ENCODE peak calls at places on chromosomes 12 and 14, in nine cellular contexts. H is RWPE1, G is A549, D is tibial artery, X is aorta, V is body of pancreas, C is GM23338, N is lung, I is left ventricle myocardium inferior. K is an unnamed sample.

GRCh38 chr12:28870839-28871440 is 278.1 kb upstream of the FAR2 start:
- DNase-seq in N (no peak), C (no peak), H (no peak), G (peak; percentile 12), I (no peak), V (no peak), X (no peak), D (no peak), K (no peak)

GRCh38 chr12:128844031-128844635 is 9.1 kb upstream of the GLT1D1 start:
- DNase-seq in C (peak; percentile 63), G (no peak), I (no peak), V (no peak), D (no peak), X (peak; percentile 36), N (no peak), H (no peak), K (no peak)

GRCh38 chr12:90167501-90167900 is 458.9 kb upstream of the ATP2B1 start:
- DNase-seq in V (no peak), X (no peak), N (no peak), G (no peak), I (no peak), D (no peak), H (no peak), C (no peak), K (no peak)

GRCh38 chr12:5784626-5785130 is 160.4 kb downstream of the ANO2 start:
- DNase-seq in D (no peak), N (no peak), C (no peak), G (no peak), V (no peak), H (no peak), X (no peak), I (no peak), K (no peak)

GRCh38 chr12:27034607-27035293 is 12.4 kb downstream of the MED21 start:
- DNase-seq in V (no peak), I (no peak), N (no peak), C (no peak), D (no peak), H (no peak), X (no peak), G (no peak), K (no peak)

GRCh38 chr12:94254270-94254669 is 105.9 kb downstream of the PLXNC1 start:
- DNase-seq in X (no peak), N (no peak), I (no peak), V (no peak), G (no peak), D (no peak), H (no peak), C (no peak), K (no peak)

GRCh38 chr12:78316150-78316549 is 485.5 kb downstream of the NAV3 start:
- DNase-seq in G (no peak), C (peak; percentile 59), H (no peak), I (no peak), V (no peak), N (no peak), D (no peak), X (no peak), K (no peak)

GRCh38 chr12:63238892-63239291 is 87.9 kb upstream of the AVPR1A start:
- DNase-seq in G (peak; percentile 46), H (no peak), N (no peak), I (no peak), X (no peak), D (no peak), V (no peak), C (no peak), K (no peak)

GRCh38 chr12:42124764-42125371 is 19.8 kb downstream of the GXYLT1 start:
- DNase-seq in H (no peak), C (no peak), V (no peak), N (no peak), D (no peak), I (no peak), G (no peak), X (no peak), K (no peak)

GRCh38 chr14:102571043-102571442 is 21.4 kb upstream of the RCOR1 start:
- DNase-seq in V (no peak), H (no peak), I (no peak), N (no peak), G (no peak), D (no peak), C (no peak), X (no peak), K (no peak)

GRCh38 chr14:23373041-23373440 is 432 bp downstream of the IL25 start:
- DNase-seq in G (no peak), N (no peak), V (no peak), X (no peak), I (no peak), D (no peak), H (no peak), C (no peak), K (no peak)

GRCh38 chr12:62730649-62731377 is 204.1 kb downstream of the PPM1H start:
- DNase-seq in I (no peak), X (no peak), G (peak; percentile 79), D (no peak), N (no peak), V (no peak), C (no peak), H (peak; percentile 24), K (no peak)

GRCh38 chr12:47848853-47849252 is 29.1 kb upstream of the HDAC7 start:
- DNase-seq in V (no peak), C (no peak), I (no peak), G (no peak), D (peak; percentile 53), X (no peak), H (no peak), N (no peak), K (no peak)

GRCh38 chr12:47844264-47845020 is 24.7 kb upstream of the HDAC7 start:
- DNase-seq in D (peak; percentile 74), N (peak; percentile 80), V (no peak), C (no peak), H (no peak), I (no peak), X (no peak), G (no peak), K (no peak)

GRCh38 chr12:47845066-47845465 is 25.4 kb upstream of the HDAC7 start:
- DNase-seq in X (no peak), G (no peak), I (no peak), V (no peak), D (no peak), C (no peak), H (no peak), N (no peak), K (no peak)

GRCh38 chr12:47849261-47849660 is 29.6 kb upstream of the HDAC7 start:
- DNase-seq in G (no peak), I (no peak), D (peak; percentile 7), V (no peak), X (no peak), H (no peak), N (no peak), C (no peak), K (no peak)

GRCh38 chr12:47846294-47846996 is 26.7 kb upstream of the HDAC7 start:
- DNase-seq in C (no peak), I (no peak), N (no peak), V (no peak), G (no peak), D (no peak), X (no peak), H (no peak), K (no peak)
- H3K27ac ChIP-seq in C (no peak overlapping the region), I (no peak overlapping the region), N (no peak overlapping the region), V (no peak overlapping the region), G (no peak overlapping the region), D (no peak overlapping the region), X (no peak overlapping the region), H (peak overlapping the region; percentile 6), K (no peak overlapping the region)

GRCh38 chr14:25053585-25053984 is 3.6 kb upstream of the STXBP6 start:
- DNase-seq in X (no peak), C (no peak), H (no peak), I (no peak), N (no peak), V (no peak), D (no peak), G (no peak), K (no peak)
- H3K27ac ChIP-seq in X (no peak overlapping the region), C (no peak overlapping the region), H (no peak overlapping the region), I (no peak overlapping the region), N (no peak overlapping the region), V (peak overlapping the region; percentile 95), D (no peak overlapping the region), G (no peak overlapping the region), K (no peak overlapping the region)

DNA sequence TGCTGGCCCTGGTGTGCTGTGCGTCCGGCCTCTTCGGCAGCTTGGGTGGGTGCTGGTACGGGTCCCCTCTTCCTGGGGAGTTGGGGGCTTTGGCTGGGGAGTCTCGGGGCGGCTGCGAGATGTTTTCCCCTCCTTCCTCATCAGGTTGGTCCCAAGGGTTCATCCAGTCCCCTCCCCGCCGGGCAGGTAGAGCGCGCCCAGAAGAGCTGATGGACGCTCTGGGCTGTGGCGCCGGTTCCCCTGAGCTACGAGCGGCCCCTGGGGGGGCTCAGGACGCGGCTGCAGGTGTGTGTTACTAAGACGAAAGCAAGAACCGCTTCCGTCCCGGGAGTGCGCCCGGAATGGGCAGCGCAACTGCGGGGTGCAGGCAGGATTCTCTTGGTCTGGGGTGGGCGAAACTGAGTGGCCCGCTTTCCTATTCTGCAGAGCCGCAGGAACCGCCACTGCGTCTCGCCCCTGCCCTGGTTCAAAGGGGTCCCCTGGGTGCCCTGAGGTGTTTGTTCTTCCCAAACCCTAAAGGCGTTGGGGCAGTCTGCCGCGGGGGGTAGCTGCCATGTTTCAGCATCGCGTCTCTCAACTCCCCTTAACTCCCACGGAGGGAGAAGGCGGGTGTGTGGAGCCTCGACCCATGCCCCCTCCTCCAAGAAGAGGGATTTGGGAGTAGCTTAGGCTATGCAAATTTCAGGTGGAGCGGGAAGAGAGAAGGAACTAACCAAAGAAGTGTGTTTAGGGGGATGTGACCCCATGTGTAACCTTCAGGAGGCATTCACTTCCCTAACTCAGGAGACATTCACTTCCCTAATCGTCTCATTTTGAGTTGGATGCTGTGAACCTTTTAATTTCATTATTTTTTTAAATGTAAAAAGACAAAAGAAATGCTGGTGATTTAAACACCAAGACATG is 1.2 kb downstream of the SLC24A4 start:
- DNase-seq in X (no peak), G (no peak), V (no peak), D (no peak), H (no peak), C (peak; percentile 50), N (no peak), I (no peak), K (no peak)
- H3K27ac ChIP-seq in X (no peak overlapping the region), G (no peak overlapping the region), V (no peak overlapping the region), D (no peak overlapping the region), H (no peak overlapping the region), C (no peak overlapping the region), N (no peak overlapping the region), I (no peak overlapping the region), K (no peak overlapping the region)

GRCh38 chr14:21086908-21087293 is 11.6 kb downstream of the ZNF219 start:
- DNase-seq in C (no peak), N (no peak), G (no peak), I (no peak), D (no peak), X (no peak), V (no peak), H (no peak), K (no peak)
- H3K27ac ChIP-seq in C (peak overlapping the region; percentile 11), N (peak overlapping the region; percentile 54), G (no peak overlapping the region), I (peak overlapping the region; percentile 27), D (peak overlapping the region; percentile 31), X (no peak overlapping the region), V (no peak overlapping the region), H (no peak overlapping the region), K (peak overlapping the region; percentile 82)